ENCODE peak calls at places on chromosomes 13 and 19, in seven cellular contexts. R is AG04449, Y is left ventricle myocardium inferior, A is heart left ventricle, J is body of pancreas, M is AG10803, F is uterus. U is an unnamed sample.

GRCh38 chr13:102814793-102815192 is 15.9 kb downstream of the BIVM start:
- DNase-seq in R (no peak), Y (no peak), A (no peak), J (no peak), M (no peak), F (no peak), U (no peak)

GRCh38 chr13:32247887-32248286 is 67.3 kb downstream of the ZAR1L start:
- DNase-seq in R (no peak), Y (no peak), A (no peak), J (no peak), M (no peak), F (no peak), U (no peak)

GRCh38 chr13:30396434-30397075 is 25.7 kb upstream of the UBE2L5 start:
- DNase-seq in R (no peak), Y (no peak), A (no peak), J (no peak), M (no peak), F (no peak), U (peak)

GRCh38 chr13:106143392-106143791 is 392.1 kb downstream of the EFNB2 start:
- DNase-seq in R (peak), Y (no peak), A (no peak), J (no peak), M (peak), F (no peak), U (no peak)

GRCh38 chr13:33615436-33615835 is 202.5 kb upstream of the RFC3 start:
- DNase-seq in R (no peak), Y (no peak), A (no peak), J (no peak), M (no peak), F (no peak), U (no peak)

GRCh38 chr19:50507376-50507775 is 3.6 kb downstream of the JOSD2 start:
- DNase-seq in R (no peak), Y (no peak), A (no peak), J (no peak), M (no peak), F (no peak), U (no peak)

GRCh38 chr13:30496147-30496546 is 30.4 kb upstream of the HMGB1 start:
- DNase-seq in R (no peak), Y (no peak), A (no peak), J (no peak), M (no peak), F (no peak), U (no peak)

GRCh38 chr13:93248627-93249047 is 22.0 kb downstream of the GPC6 start:
- DNase-seq in R (no peak), Y (no peak), A (no peak), J (peak), M (no peak), F (no peak), U (peak)

GRCh38 chr19:17098326-17098725 is 22.7 kb downstream of the MYO9B start:
- DNase-seq in R (no peak), Y (no peak), A (no peak), J (no peak), M (no peak), F (no peak), U (no peak)

GRCh38 chr19:21483589-21484170 is 21.7 kb upstream of the ZNF429 start:
- DNase-seq in R (no peak), Y (peak), A (peak), J (peak), M (peak), F (peak), U (peak)

GRCh38 chr13:24997367-24997967 is 98.5 kb upstream of the PABPC3 start:
- DNase-seq in R (no peak), Y (no peak), A (no peak), J (no peak), M (peak), F (no peak), U (peak)

GRCh38 chr19:37966211-37967072 is 59.4 kb downstream of the SIPA1L3 start:
- DNase-seq in R (no peak), Y (no peak), A (no peak), J (no peak), M (peak), F (no peak), U (no peak)

GRCh38 chr19:44904426-44904994 is 1.1 kb upstream of the APOE start:
- DNase-seq in R (no peak), Y (no peak), A (no peak), J (no peak), M (no peak), F (no peak), U (no peak)

GRCh38 chr13:26529441-26529840 is 28.0 kb upstream of the WASF3 start:
- DNase-seq in R (peak), Y (peak), A (no peak), J (peak), M (peak), F (no peak), U (peak)

GRCh38 chr19:48900477-48901452 is 653 bp downstream of the NUCB1 start:
- DNase-seq in R (no peak), Y (no peak), A (no peak), J (no peak), M (peak), F (no peak), U (no peak)

GRCh38 chr13:48873598-48873997 is 102.1 kb upstream of the FNDC3A start:
- DNase-seq in R (no peak), Y (no peak), A (no peak), J (no peak), M (no peak), F (no peak), U (peak)
- TF ChIP-seq CTCF in R (no peak), Y (no peak), A (no peak), J (no peak), M (peak), F (no peak), U (no peak)

GRCh38 chr13:67097856-67098255 is 132.3 kb downstream of the PCDH9 start:
- DNase-seq in R (no peak), Y (no peak), A (no peak), J (no peak), M (no peak), F (no peak), U (no peak)

GRCh38 chr13:67106502-67107057 is 123.6 kb downstream of the PCDH9 start:
- DNase-seq in R (no peak), Y (no peak), A (peak), J (no peak), M (no peak), F (no peak), U (no peak)

GRCh38 chr13:67100723-67101122 is 129.4 kb downstream of the PCDH9 start:
- DNase-seq in R (no peak), Y (no peak), A (no peak), J (no peak), M (no peak), F (no peak), U (no peak)

GRCh38 chr13:67099494-67099893 is 130.6 kb downstream of the PCDH9 start:
- DNase-seq in R (no peak), Y (no peak), A (no peak), J (no peak), M (no peak), F (no peak), U (no peak)

GRCh38 chr13:67101730-67102467 is 128.2 kb downstream of the PCDH9 start:
- DNase-seq in R (no peak), Y (no peak), A (no peak), J (no peak), M (no peak), F (no peak), U (no peak)
- H3K4me3 ChIP-seq in R (no peak), Y (peak), A (no peak), J (no peak), M (no peak), F (no peak), U (no peak)

DNA sequence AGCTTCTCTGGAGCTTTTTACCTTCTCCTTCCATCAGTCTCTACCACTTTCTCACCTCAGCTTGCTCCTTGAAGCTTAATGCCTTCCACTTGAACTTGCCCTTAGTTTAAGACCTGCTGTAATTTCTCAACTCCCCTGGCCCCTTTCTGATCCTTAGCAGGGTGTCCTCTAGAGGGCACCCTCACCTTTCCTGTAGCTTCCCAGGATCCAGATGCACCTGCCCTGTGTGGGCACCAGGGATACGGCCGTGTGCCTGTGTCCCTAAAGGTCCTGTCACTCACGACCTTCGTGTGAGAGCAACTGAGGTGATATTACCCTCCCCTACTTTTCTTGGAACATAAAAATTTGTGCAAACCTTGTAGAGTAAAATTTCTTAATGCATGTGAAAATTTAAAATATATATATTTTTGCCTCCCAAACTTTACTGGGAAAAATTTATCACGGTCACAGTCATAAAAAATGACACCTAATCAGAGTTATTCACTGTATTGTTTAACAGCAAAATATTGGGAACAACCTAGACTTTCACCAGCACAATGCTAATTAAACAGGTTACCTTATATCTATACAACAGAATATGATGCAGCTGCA is 46.4 kb downstream of the PSG3 start:
- DNase-seq in R (no peak), Y (no peak), A (no peak), J (peak), M (peak), F (no peak), U (peak)
- TF ChIP-seq CTCF in R (peak), Y (peak), A (peak), J (peak), M (peak), F (no peak), U (peak)

GRCh38 chr19:18612051-18612771 is 459 bp upstream of the TMEM59L start:
- DNase-seq in R (no peak), Y (no peak), A (no peak), J (no peak), M (no peak), F (no peak), U (no peak)

GRCh38 chr19:18610556-18611326 is 1.9 kb upstream of the TMEM59L start:
- DNase-seq in R (no peak), Y (no peak), A (no peak), J (no peak), M (no peak), F (no peak), U (no peak)

GRCh38 chr19:18610245-18610555 is 2.5 kb upstream of the TMEM59L start:
- DNase-seq in R (no peak), Y (no peak), A (no peak), J (no peak), M (no peak), F (no peak), U (no peak)

GRCh38 chr19:18612772-18613588 is at the start of gene TMEM59L:
- DNase-seq in R (no peak), Y (no peak), A (no peak), J (no peak), M (no peak), F (no peak), U (peak)

DNA sequence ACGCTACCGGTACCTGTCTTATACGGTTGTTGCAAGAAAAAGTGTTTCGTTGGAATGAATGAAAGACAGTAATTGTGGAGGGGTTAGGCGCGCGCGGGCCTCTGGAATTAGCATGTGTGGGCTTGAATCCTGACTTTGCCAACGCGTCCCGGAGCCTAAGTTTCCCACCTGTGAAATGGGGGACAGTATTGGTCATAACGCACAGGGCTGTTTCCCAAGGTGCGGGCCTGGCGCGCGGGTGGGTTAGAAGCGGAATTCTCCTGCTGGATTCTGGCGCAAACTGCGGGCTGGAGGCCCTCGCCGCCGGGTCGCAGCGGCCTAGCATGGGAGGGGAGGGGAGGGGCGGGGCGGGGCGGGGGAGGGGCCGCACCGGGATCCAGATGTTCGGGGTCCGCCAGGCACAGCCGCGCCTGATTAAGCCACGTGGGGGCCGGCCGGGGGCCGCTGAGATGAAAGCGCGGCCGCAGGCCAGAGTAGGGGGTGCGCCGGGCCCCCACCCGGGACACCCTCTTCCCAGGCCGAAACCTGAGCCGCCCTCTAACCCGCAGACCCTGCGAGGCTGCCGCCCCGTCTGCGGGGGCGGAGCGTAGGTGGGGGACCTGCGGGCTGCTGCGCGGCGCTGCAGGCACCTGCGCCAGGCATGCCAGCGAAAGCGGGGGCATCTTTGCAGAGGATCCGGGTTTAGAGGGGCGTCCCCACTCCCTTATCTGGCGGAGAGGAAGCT is 1.2 kb upstream of the TMEM59L start:
- DNase-seq in R (no peak), Y (no peak), A (no peak), J (no peak), M (no peak), F (no peak), U (no peak)
- H3K4me3 ChIP-seq in R (no peak), Y (peak), A (no peak), J (no peak), M (no peak), F (no peak), U (peak)

GRCh38 chr13:27977476-27978300 is 8.6 kb upstream of the CDX2 start:
- DNase-seq in R (no peak), Y (no peak), A (no peak), J (no peak), M (no peak), F (no peak), U (no peak)
- TF ChIP-seq CTCF in R (no peak), Y (no peak), A (no peak), J (no peak), M (no peak), F (no peak), U (no peak)

DNA sequence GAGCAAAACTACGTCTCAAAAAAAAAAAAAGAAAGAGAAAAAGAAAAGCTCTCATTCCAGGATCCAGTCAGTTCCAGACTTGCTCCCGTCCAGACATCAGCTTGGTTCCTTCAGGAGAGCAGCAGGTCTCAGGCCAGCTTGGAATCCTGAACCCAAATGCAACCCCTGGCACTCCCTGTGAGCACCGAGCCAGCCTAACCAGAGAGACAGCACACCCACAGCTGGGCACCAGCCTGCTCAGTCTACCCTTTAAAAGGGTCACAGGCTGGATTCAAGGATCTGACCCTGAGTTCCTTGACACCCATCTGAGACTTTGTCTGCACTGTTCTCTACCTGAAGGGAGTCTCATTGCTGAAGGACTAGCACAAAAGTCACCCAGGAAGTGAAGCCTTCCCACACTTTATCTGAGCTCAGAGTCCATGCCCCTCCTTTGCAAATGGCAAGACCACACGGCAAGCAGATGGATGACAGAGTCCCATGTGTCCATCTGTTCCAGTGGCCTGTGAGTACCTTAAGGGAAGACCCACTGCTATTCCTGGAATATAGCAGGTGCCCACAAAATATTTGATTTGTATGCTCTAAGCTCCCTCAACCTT is 1.4 kb downstream of the PEPD start:
- DNase-seq in R (no peak), Y (no peak), A (no peak), J (no peak), M (no peak), F (no peak), U (no peak)
- H3K4me3 ChIP-seq in R (no peak), Y (peak), A (no peak), J (no peak), M (peak), F (no peak), U (no peak)

GRCh38 chr13:59747529-59747928 is 416.2 kb downstream of the DIAPH3 start:
- DNase-seq in R (no peak), Y (no peak), A (no peak), J (no peak), M (no peak), F (no peak), U (no peak)
- TF ChIP-seq CTCF in R (no peak), Y (no peak), A (no peak), J (no peak), M (no peak), F (no peak), U (no peak)

U was measured in cardiac muscle cell.